ENCODE peak calls at places on chromosomes 6 and 20, in nine cellular contexts. L is fibroblast of lung, Z is transverse colon, M is omental fat pad, H is neural progenitor cell, A is progenitor cell of endocrine pancreas, O is cardiac muscle cell, U is HCT116, N is HL-60. G is an unnamed sample.

GRCh38 chr6:43402819-43403218 is 24.5 kb upstream of the ABCC10 start:
- DNase-seq in O (no peak), Z (no peak), A (no peak), N (no peak), H (no peak), U (peak; percentile 13), M (no peak), L (no peak), G (no peak)

GRCh38 chr20:24567508-24567907 is 98.1 kb downstream of the SYNDIG1 start:
- DNase-seq in H (no peak), U (no peak), N (no peak), M (no peak), L (no peak), Z (no peak), O (no peak), A (no peak), G (no peak)

GRCh38 chr6:145749632-145750031 is 14.3 kb upstream of the EPM2A start:
- DNase-seq in H (no peak), O (peak; percentile 74), A (no peak), U (no peak), L (peak; percentile 83), N (no peak), M (no peak), Z (no peak), G (no peak)

GRCh38 chr6:80789912-80790635 is 683.6 kb downstream of the BCKDHB start:
- DNase-seq in A (no peak), N (no peak), H (no peak), U (no peak), L (peak; percentile 39), Z (no peak), M (no peak), O (peak; percentile 6), G (no peak)

GRCh38 chr6:111533087-111533784 is 50.2 kb upstream of the REV3L start:
- DNase-seq in H (no peak), L (no peak), A (no peak), Z (no peak), M (no peak), O (no peak), N (peak; percentile 55), U (no peak), G (no peak)

GRCh38 chr6:4224082-4224978 is 89.0 kb upstream of the ECI2 start:
- DNase-seq in U (no peak), L (no peak), N (no peak), M (no peak), A (no peak), Z (no peak), H (no peak), O (peak; percentile 58), G (peak; percentile 46)

GRCh38 chr6:11575408-11576033 is 38.0 kb downstream of the TMEM170B start:
- DNase-seq in U (peak; percentile 71), N (peak; percentile 82), H (peak; percentile 79), L (peak; percentile 85), O (peak; percentile 91), A (peak; percentile 24), Z (peak; percentile 57), M (no peak), G (no peak)

GRCh38 chr6:104896914-104897313 is 37.2 kb upstream of the HACE1 start:
- DNase-seq in Z (no peak), M (no peak), L (peak; percentile 8), A (no peak), O (no peak), N (no peak), H (no peak), U (no peak), G (no peak)

GRCh38 chr6:116536216-116536621 is 9.3 kb downstream of the TRAPPC3L start:
- DNase-seq in O (peak; percentile 76), L (peak; percentile 78), N (peak; percentile 55), U (peak; percentile 64), H (peak; percentile 81), M (no peak), Z (no peak), A (no peak), G (no peak)

GRCh38 chr20:11891827-11892521 is 25.7 kb upstream of the BTBD3 start:
- DNase-seq in L (peak; percentile 65), H (peak; percentile 95), M (peak; percentile 29), N (peak; percentile 86), Z (peak; percentile 62), U (peak; percentile 66), O (peak; percentile 75), A (peak; percentile 49), G (peak; percentile 68)

GRCh38 chr6:41966961-41967311 is 25.3 kb upstream of the CCND3 start:
- DNase-seq in M (no peak), H (peak; percentile 22), U (peak; percentile 80), Z (no peak), N (peak; percentile 35), A (no peak), L (peak; percentile 13), O (peak; percentile 65), G (no peak)

GRCh38 chr6:82251942-82252341 is 4.4 kb upstream of the IBTK start:
- DNase-seq in O (peak; percentile 68), A (no peak), M (no peak), Z (no peak), U (peak; percentile 37), H (peak; percentile 70), L (peak; percentile 67), N (peak; percentile 9), G (no peak)
- TF ChIP-seq CTCF in O (peak; percentile 43), A (peak; percentile 68), M (no peak), Z (peak; percentile 43), U (peak; percentile 60), H (peak; percentile 74), L (peak; percentile 20), N (peak; percentile 16), G (peak; percentile 46)

GRCh38 chr20:35618032-35618371 is 2.4 kb downstream of the SPAG4 start:
- DNase-seq in M (no peak), O (no peak), A (no peak), U (no peak), H (no peak), L (no peak), Z (no peak), N (no peak), G (no peak)

GRCh38 chr20:35618372-35619131 is 2.9 kb downstream of the SPAG4 start:
- DNase-seq in L (peak; percentile 15), U (no peak), M (no peak), Z (no peak), H (peak; percentile 57), N (no peak), O (peak; percentile 32), A (no peak), G (no peak)

GRCh38 chr20:35616465-35617396 is 1.1 kb downstream of the SPAG4 start:
- DNase-seq in M (peak; percentile 80), N (peak; percentile 74), H (peak; percentile 100), L (peak; percentile 100), Z (peak; percentile 93), U (peak; percentile 99), O (peak; percentile 94), A (peak; percentile 30), G (peak; percentile 76)

GRCh38 chr20:35615667-35616464 is at the start of gene SPAG4:
- DNase-seq in A (peak; percentile 94), U (no peak), N (peak; percentile 100), M (peak; percentile 99), H (no peak), Z (peak; percentile 100), O (peak; percentile 100), L (peak; percentile 82), G (peak; percentile 93)

DNA sequence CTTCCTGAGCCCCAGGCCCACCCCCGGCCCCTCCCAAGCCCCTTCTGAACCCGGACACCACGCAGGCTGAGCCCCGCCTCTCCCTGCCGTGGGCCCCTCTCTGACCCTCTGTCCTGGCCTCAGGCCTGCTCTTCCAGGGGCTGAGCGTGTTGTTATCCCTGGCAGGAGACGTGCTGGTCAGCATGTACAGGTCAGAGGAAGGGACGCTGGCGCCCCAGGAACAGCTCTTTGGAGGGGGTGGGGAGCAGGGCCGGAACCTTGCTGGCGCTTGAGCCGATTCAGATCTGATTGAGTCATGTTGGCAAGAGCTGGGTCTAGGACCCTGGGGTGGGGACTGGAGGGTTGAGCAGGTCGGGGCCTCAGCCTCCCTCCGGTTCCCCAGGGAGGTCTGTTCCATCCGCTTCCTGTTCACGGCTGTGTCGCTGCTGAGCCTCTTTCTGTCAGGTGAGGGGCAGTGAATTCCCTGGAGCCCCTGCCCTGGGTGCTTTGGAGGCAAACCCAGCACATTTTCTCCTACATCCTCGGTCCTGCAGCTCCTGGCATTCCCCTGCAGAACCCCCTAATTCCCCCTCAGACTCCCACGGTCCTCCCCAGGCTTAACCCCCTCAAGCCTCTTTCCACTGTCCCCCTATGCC is 1.9 kb downstream of the SPAG4 start:
- DNase-seq in M (no peak), N (peak; percentile 54), U (no peak), H (peak; percentile 79), A (no peak), L (peak; percentile 60), Z (peak; percentile 65), O (peak; percentile 59), G (no peak)
- TF ChIP-seq CTCF in M (no peak), N (no peak), U (no peak), H (peak; percentile 54), A (peak; percentile 52), L (peak; percentile 26), Z (peak; percentile 48), O (peak; percentile 33), G (no peak)

GRCh38 chr6:38141716-38142115 is 322.2 kb downstream of the ZFAND3 start:
- DNase-seq in U (no peak), H (no peak), A (no peak), Z (no peak), O (no peak), L (no peak), N (no peak), M (no peak), G (no peak)

GRCh38 chr6:38141045-38141444 is 321.5 kb downstream of the ZFAND3 start:
- DNase-seq in U (no peak), Z (no peak), L (no peak), O (no peak), N (no peak), A (no peak), H (no peak), M (no peak), G (no peak)

GRCh38 chr6:38136547-38136946 is 317.0 kb downstream of the ZFAND3 start:
- DNase-seq in L (no peak), M (no peak), H (no peak), N (no peak), A (no peak), U (no peak), O (no peak), Z (no peak), G (no peak)

GRCh38 chr6:38137609-38138008 is 318.1 kb downstream of the ZFAND3 start:
- DNase-seq in N (no peak), O (no peak), H (peak; percentile 77), Z (no peak), A (no peak), U (no peak), M (no peak), L (no peak), G (no peak)

DNA sequence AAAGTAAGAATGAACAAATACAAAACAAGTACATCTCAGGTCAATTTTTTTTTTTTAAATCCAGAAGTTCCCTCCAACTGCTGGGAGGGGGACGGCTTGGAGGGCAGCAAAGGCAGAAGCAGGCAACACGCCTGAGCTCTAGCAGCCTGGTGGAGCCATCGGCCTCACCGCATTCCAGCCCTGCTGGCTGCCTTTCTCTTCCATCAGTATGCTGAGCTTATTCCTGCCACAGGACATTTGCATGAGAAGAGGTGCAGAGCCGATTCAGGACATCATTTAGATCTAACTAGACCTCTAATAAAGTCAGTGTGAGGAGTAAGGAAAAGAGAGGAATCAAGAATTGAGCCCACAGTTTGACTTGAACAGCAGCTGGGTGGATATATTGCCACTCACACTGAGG is 318.8 kb downstream of the ZFAND3 start:
- DNase-seq in Z (no peak), L (no peak), M (no peak), H (peak; percentile 45), A (no peak), U (no peak), O (no peak), N (no peak), G (no peak)
- TF ChIP-seq CTCF in Z (no peak), L (no peak), M (no peak), H (no peak), A (no peak), U (no peak), O (no peak), N (no peak), G (no peak)

GRCh38 chr6:33583591-33584155 is 3.6 kb upstream of the BAK1 start:
- DNase-seq in M (no peak), L (no peak), H (peak; percentile 46), U (no peak), Z (no peak), N (no peak), A (no peak), O (no peak), G (no peak)
- TF ChIP-seq CTCF in M (no peak), L (peak; percentile 36), H (peak; percentile 47), U (no peak), Z (peak; percentile 14), N (no peak), A (peak; percentile 36), O (peak; percentile 46), G (peak; percentile 50)